ENCODE peak calls at places on chromosomes 2 and 18, in nine cellular contexts. One of them, this sample, is unnamed.

GRCh38 chr18:52499018-52499417 is 159.0 kb downstream of the DCC start:
- DNase-seq in trophoblast cell: no peak
- DNase-seq in CD4-positive, alpha-beta T cell: no peak
- DNase-seq in endodermal cell: no peak
- DNase-seq in HepG2: peak
- DNase-seq in SK-N-SH: no peak
- DNase-seq in AG04450: no peak
- DNase-seq in substantia nigra: no peak
- DNase-seq in neural progenitor cell: no peak
- DNase-seq in this sample: no peak

GRCh38 chr2:196703660-196704209 is 64.2 kb downstream of the CCDC150 start:
- DNase-seq in HepG2: no peak
- DNase-seq in CD4-positive, alpha-beta T cell: no peak
- DNase-seq in AG04450: no peak
- DNase-seq in neural progenitor cell: no peak
- DNase-seq in SK-N-SH: no peak
- DNase-seq in trophoblast cell: no peak
- DNase-seq in substantia nigra: no peak
- DNase-seq in endodermal cell: no peak
- DNase-seq in this sample: no peak

GRCh38 chr2:110904410-110905148 is 172.2 kb downstream of the ACOXL start:
- DNase-seq in endodermal cell: no peak
- DNase-seq in SK-N-SH: no peak
- DNase-seq in neural progenitor cell: peak
- DNase-seq in CD4-positive, alpha-beta T cell: no peak
- DNase-seq in substantia nigra: no peak
- DNase-seq in AG04450: no peak
- DNase-seq in HepG2: no peak
- DNase-seq in trophoblast cell: no peak
- DNase-seq in this sample: no peak

GRCh38 chr2:177625744-177626655 is 233.4 kb downstream of the AGPS start:
- DNase-seq in AG04450: no peak
- DNase-seq in HepG2: no peak
- DNase-seq in substantia nigra: no peak
- DNase-seq in SK-N-SH: no peak
- DNase-seq in trophoblast cell: no peak
- DNase-seq in endodermal cell: no peak
- DNase-seq in neural progenitor cell: no peak
- DNase-seq in CD4-positive, alpha-beta T cell: no peak
- DNase-seq in this sample: no peak

GRCh38 chr2:235494716-235495372 is 1.0 kb downstream of the AGAP1 start:
- DNase-seq in endodermal cell: peak
- DNase-seq in trophoblast cell: peak
- DNase-seq in CD4-positive, alpha-beta T cell: no peak
- DNase-seq in neural progenitor cell: peak
- DNase-seq in HepG2: no peak
- DNase-seq in AG04450: no peak
- DNase-seq in substantia nigra: peak
- DNase-seq in SK-N-SH: peak
- DNase-seq in this sample: peak

GRCh38 chr2:221610249-221610648 is 38.1 kb upstream of the EPHA4 start:
- DNase-seq in trophoblast cell: no peak
- DNase-seq in neural progenitor cell: no peak
- DNase-seq in HepG2: no peak
- DNase-seq in substantia nigra: no peak
- DNase-seq in CD4-positive, alpha-beta T cell: no peak
- DNase-seq in AG04450: no peak
- DNase-seq in endodermal cell: no peak
- DNase-seq in SK-N-SH: no peak
- DNase-seq in this sample: no peak

GRCh38 chr2:114119846-114120348 is 230.0 kb downstream of the ACTR3 start:
- DNase-seq in HepG2: no peak
- DNase-seq in SK-N-SH: no peak
- DNase-seq in endodermal cell: peak
- DNase-seq in neural progenitor cell: no peak
- DNase-seq in trophoblast cell: no peak
- DNase-seq in CD4-positive, alpha-beta T cell: no peak
- DNase-seq in AG04450: no peak
- DNase-seq in substantia nigra: no peak
- DNase-seq in this sample: no peak

GRCh38 chr18:67362906-67363305 is 153.6 kb downstream of the DSEL start:
- DNase-seq in neural progenitor cell: no peak
- DNase-seq in HepG2: no peak
- DNase-seq in CD4-positive, alpha-beta T cell: no peak
- DNase-seq in substantia nigra: no peak
- DNase-seq in AG04450: no peak
- DNase-seq in SK-N-SH: no peak
- DNase-seq in endodermal cell: no peak
- DNase-seq in trophoblast cell: no peak
- DNase-seq in this sample: no peak

GRCh38 chr18:10938241-10938640 is 211.1 kb downstream of the PIEZO2 start:
- DNase-seq in SK-N-SH: no peak
- DNase-seq in CD4-positive, alpha-beta T cell: no peak
- DNase-seq in substantia nigra: no peak
- DNase-seq in trophoblast cell: no peak
- DNase-seq in AG04450: no peak
- DNase-seq in endodermal cell: no peak
- DNase-seq in neural progenitor cell: no peak
- DNase-seq in HepG2: no peak
- DNase-seq in this sample: no peak

GRCh38 chr2:141557329-141558098 is 573.3 kb downstream of the LRP1B start:
- DNase-seq in trophoblast cell: peak
- DNase-seq in substantia nigra: no peak
- DNase-seq in neural progenitor cell: no peak
- DNase-seq in endodermal cell: no peak
- DNase-seq in AG04450: peak
- DNase-seq in CD4-positive, alpha-beta T cell: no peak
- DNase-seq in HepG2: no peak
- DNase-seq in SK-N-SH: no peak
- DNase-seq in this sample: no peak

GRCh38 chr2:235087812-235088607 is 136.2 kb downstream of the SH3BP4 start:
- DNase-seq in substantia nigra: no peak
- DNase-seq in AG04450: no peak
- DNase-seq in HepG2: no peak
- DNase-seq in endodermal cell: peak
- DNase-seq in trophoblast cell: no peak
- DNase-seq in neural progenitor cell: peak
- DNase-seq in CD4-positive, alpha-beta T cell: no peak
- DNase-seq in SK-N-SH: peak
- DNase-seq in this sample: no peak

GRCh38 chr2:28268386-28268785 is 124.3 kb upstream of the FOSL2 start:
- DNase-seq in HepG2: no peak
- DNase-seq in substantia nigra: no peak
- DNase-seq in CD4-positive, alpha-beta T cell: no peak
- DNase-seq in AG04450: no peak
- DNase-seq in SK-N-SH: no peak
- DNase-seq in neural progenitor cell: no peak
- DNase-seq in endodermal cell: no peak
- DNase-seq in trophoblast cell: peak
- DNase-seq in this sample: no peak

GRCh38 chr2:31379102-31379501 is 35.4 kb downstream of the XDH start:
- DNase-seq in CD4-positive, alpha-beta T cell: no peak
- DNase-seq in HepG2: no peak
- DNase-seq in SK-N-SH: no peak
- DNase-seq in AG04450: no peak
- DNase-seq in trophoblast cell: peak
- DNase-seq in neural progenitor cell: no peak
- DNase-seq in endodermal cell: no peak
- DNase-seq in substantia nigra: no peak
- DNase-seq in this sample: no peak

DNA sequence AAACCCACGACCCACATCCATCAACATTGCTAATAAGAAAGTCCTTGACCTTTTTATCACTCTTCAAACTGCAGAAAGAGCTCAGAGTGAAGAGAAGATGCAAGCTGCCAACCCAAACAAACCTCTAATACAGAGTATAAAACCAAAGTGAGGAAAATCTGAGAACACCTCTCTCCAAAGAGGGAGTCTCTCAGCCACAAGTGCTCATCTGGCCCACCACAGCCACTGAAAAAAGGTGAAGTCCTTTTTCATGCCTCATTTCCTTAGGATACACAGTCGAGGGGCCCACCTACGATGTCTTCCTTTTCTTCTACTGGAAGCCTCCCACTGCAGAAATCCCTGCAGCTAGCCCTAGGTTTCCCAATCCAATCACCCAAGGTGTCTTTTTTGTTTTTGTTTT is 31.2 kb downstream of the FAM168B start:
- DNase-seq in SK-N-SH: no peak
- DNase-seq in trophoblast cell: no peak
- DNase-seq in neural progenitor cell: no peak
- DNase-seq in HepG2: no peak
- DNase-seq in substantia nigra: no peak
- DNase-seq in endodermal cell: no peak
- DNase-seq in CD4-positive, alpha-beta T cell: no peak
- DNase-seq in AG04450: no peak
- DNase-seq in this sample: no peak
- H3K27ac ChIP-seq in SK-N-SH: peak
- H3K27ac ChIP-seq in trophoblast cell: no peak
- H3K27ac ChIP-seq in neural progenitor cell: no peak
- H3K27ac ChIP-seq in HepG2: no peak
- H3K27ac ChIP-seq in substantia nigra: no peak
- H3K27ac ChIP-seq in endodermal cell: no peak
- H3K27ac ChIP-seq in CD4-positive, alpha-beta T cell: no peak
- H3K27ac ChIP-seq in AG04450: no peak
- H3K27ac ChIP-seq in this sample: no peak

GRCh38 chr2:171531291-171531690 is 9.0 kb downstream of the CYBRD1 start:
- DNase-seq in trophoblast cell: no peak
- DNase-seq in SK-N-SH: no peak
- DNase-seq in CD4-positive, alpha-beta T cell: no peak
- DNase-seq in neural progenitor cell: no peak
- DNase-seq in substantia nigra: no peak
- DNase-seq in HepG2: no peak
- DNase-seq in AG04450: no peak
- DNase-seq in endodermal cell: no peak
- DNase-seq in this sample: peak
- H3K27ac ChIP-seq in trophoblast cell: no peak
- H3K27ac ChIP-seq in SK-N-SH: peak
- H3K27ac ChIP-seq in CD4-positive, alpha-beta T cell: no peak
- H3K27ac ChIP-seq in neural progenitor cell: no peak
- H3K27ac ChIP-seq in substantia nigra: no peak
- H3K27ac ChIP-seq in HepG2: no peak
- H3K27ac ChIP-seq in AG04450: no peak
- H3K27ac ChIP-seq in endodermal cell: no peak
- H3K27ac ChIP-seq in this sample: peak

DNA sequence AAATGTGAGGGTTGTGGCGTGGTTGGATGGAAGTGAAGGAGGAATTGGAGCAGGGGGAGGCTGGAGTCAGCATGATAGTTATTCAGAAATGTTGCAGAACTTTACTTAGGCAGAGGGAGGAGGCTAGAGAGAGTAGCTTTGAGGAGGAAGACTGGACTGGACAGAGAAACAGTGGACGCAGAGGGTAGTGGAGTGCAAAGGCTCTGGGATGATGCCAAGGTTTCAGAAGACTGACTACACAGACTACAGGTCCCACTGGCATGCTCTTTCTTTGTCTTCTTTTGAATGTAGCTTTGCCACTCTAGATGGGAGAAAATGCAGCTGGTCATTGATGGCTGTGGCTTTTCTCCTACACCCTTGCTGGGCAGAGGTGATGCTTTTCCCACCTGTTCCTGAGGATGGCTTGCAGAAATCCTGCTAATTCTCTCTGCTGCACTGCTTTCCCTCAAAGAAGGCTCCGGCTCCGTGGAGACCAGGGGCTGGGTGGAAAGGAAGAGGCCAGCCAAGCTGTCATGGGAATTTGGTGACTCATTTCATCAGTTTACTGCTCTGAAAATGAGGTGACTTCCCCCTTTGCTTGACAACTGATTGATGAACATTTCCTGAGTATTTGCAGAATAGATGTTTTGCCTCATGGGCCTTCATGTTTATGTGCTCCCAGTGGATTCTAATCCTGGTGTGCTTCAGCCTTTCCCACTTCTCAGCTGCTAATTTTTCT is 42.4 kb downstream of the MEIS1 start:
- DNase-seq in endodermal cell: no peak
- DNase-seq in substantia nigra: no peak
- DNase-seq in AG04450: no peak
- DNase-seq in trophoblast cell: no peak
- DNase-seq in HepG2: no peak
- DNase-seq in CD4-positive, alpha-beta T cell: no peak
- DNase-seq in SK-N-SH: no peak
- DNase-seq in neural progenitor cell: no peak
- DNase-seq in this sample: no peak
- H3K27ac ChIP-seq in endodermal cell: no peak
- H3K27ac ChIP-seq in substantia nigra: no peak
- H3K27ac ChIP-seq in AG04450: peak
- H3K27ac ChIP-seq in trophoblast cell: no peak
- H3K27ac ChIP-seq in HepG2: no peak
- H3K27ac ChIP-seq in CD4-positive, alpha-beta T cell: no peak
- H3K27ac ChIP-seq in SK-N-SH: no peak
- H3K27ac ChIP-seq in neural progenitor cell: no peak
- H3K27ac ChIP-seq in this sample: no peak

DNA sequence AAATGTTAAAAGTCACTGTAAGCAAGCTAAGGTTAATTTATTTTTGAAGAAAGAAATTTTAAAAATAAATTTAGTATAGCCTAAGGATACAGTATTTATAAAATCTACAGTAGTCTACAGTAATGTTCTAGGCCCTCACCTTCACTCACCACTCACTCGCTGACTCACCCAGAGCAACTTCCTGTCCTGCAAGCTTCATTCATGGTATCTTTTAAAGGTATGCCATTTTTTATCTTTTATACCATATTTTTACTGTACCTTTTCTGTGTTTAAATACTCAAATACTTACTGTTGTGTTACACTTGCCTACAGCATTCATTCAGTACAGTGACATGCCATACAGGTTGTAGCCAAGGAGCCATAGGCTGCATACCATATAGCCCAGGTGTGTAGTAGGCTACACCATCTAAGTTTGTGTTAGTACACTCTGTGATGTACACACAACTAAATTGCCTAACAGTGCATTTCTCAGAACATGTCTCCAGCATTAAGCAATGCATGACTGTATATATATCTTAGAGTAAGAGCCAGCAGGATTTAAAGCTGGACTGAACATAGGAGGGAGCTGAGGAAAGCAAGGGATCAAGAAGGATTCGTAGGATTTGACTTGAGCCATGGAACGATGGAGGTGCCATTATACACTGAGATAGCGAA is 83.1 kb upstream of the KLF7 start:
- DNase-seq in neural progenitor cell: no peak
- DNase-seq in HepG2: no peak
- DNase-seq in endodermal cell: no peak
- DNase-seq in CD4-positive, alpha-beta T cell: no peak
- DNase-seq in trophoblast cell: peak
- DNase-seq in substantia nigra: no peak
- DNase-seq in AG04450: no peak
- DNase-seq in SK-N-SH: no peak
- DNase-seq in this sample: no peak
- H3K27ac ChIP-seq in neural progenitor cell: no peak
- H3K27ac ChIP-seq in HepG2: no peak
- H3K27ac ChIP-seq in endodermal cell: no peak
- H3K27ac ChIP-seq in CD4-positive, alpha-beta T cell: no peak
- H3K27ac ChIP-seq in trophoblast cell: no peak
- H3K27ac ChIP-seq in substantia nigra: no peak
- H3K27ac ChIP-seq in AG04450: no peak
- H3K27ac ChIP-seq in SK-N-SH: no peak
- H3K27ac ChIP-seq in this sample: no peak

GRCh38 chr2:85355521-85355920 is 952 bp downstream of the ELMOD3 start:
- DNase-seq in HepG2: no peak
- DNase-seq in neural progenitor cell: no peak
- DNase-seq in CD4-positive, alpha-beta T cell: no peak
- DNase-seq in AG04450: no peak
- DNase-seq in SK-N-SH: no peak
- DNase-seq in trophoblast cell: no peak
- DNase-seq in substantia nigra: no peak
- DNase-seq in endodermal cell: no peak
- DNase-seq in this sample: no peak
- H3K27ac ChIP-seq in HepG2: no peak
- H3K27ac ChIP-seq in neural progenitor cell: no peak
- H3K27ac ChIP-seq in CD4-positive, alpha-beta T cell: no peak
- H3K27ac ChIP-seq in AG04450: no peak
- H3K27ac ChIP-seq in SK-N-SH: no peak
- H3K27ac ChIP-seq in trophoblast cell: no peak
- H3K27ac ChIP-seq in substantia nigra: peak
- H3K27ac ChIP-seq in endodermal cell: no peak
- H3K27ac ChIP-seq in this sample: peak

This sample was measured in tibial artery.